ENCODE peak calls at places on chromosome 14, in eight cellular contexts. T, R, G, Q, C, J, K and P are unnamed samples.

GRCh38 chr14:77601846-77602609 is 14.4 kb downstream of the SPTLC2 start:
- DNase-seq in R (no peak), T (no peak), Q (no peak), J (no peak), K (no peak), C (peak), G (no peak), P (no peak)

GRCh38 chr14:103014466-103015319 is 42.7 kb downstream of the CDC42BPB start:
- DNase-seq in K (no peak), G (no peak), T (no peak), Q (no peak), J (peak), C (peak), R (no peak), P (no peak)

GRCh38 chr14:93299831-93300230 is 33.0 kb downstream of the BTBD7 start:
- DNase-seq in Q (no peak), J (no peak), T (no peak), R (no peak), G (no peak), K (peak), C (no peak), P (no peak)

GRCh38 chr14:75470238-75470797 is 42.5 kb downstream of the JDP2 start:
- DNase-seq in K (no peak), Q (no peak), C (no peak), T (no peak), J (peak), R (no peak), G (no peak), P (peak)

GRCh38 chr14:75229923-75230792 is 48.5 kb upstream of the FOS start:
- DNase-seq in K (peak), T (peak), G (no peak), Q (no peak), C (peak), J (no peak), R (no peak), P (peak)

GRCh38 chr14:74582910-74583581 is 29.0 kb downstream of the LTBP2 start:
- DNase-seq in G (no peak), C (no peak), Q (no peak), R (no peak), T (peak), J (no peak), K (no peak), P (no peak)

GRCh38 chr14:100616854-100617714 is 29.9 kb upstream of the BEGAIN start:
- DNase-seq in K (no peak), T (no peak), Q (no peak), J (no peak), R (no peak), G (no peak), C (no peak), P (no peak)

GRCh38 chr14:96949594-96949993 is 152.4 kb downstream of the VRK1 start:
- DNase-seq in T (no peak), Q (no peak), J (no peak), C (no peak), R (no peak), G (no peak), K (no peak), P (no peak)

GRCh38 chr14:61472025-61472672 is 150.8 kb downstream of the PRKCH start:
- DNase-seq in G (no peak), T (no peak), K (peak), J (no peak), Q (no peak), C (peak), R (no peak), P (no peak)

GRCh38 chr14:35632276-35633071 is 98.5 kb downstream of the INSM2 start:
- DNase-seq in R (no peak), J (no peak), Q (no peak), T (no peak), G (no peak), C (peak), K (no peak), P (no peak)

GRCh38 chr14:94598816-94599655 is 13.2 kb upstream of the SERPINA3 start:
- DNase-seq in T (peak), K (peak), Q (peak), C (peak), G (no peak), J (no peak), R (no peak), P (no peak)

GRCh38 chr14:98623806-98624430 is 648.1 kb downstream of the BCL11B start:
- DNase-seq in G (no peak), R (no peak), J (no peak), T (no peak), K (no peak), C (peak), Q (no peak), P (no peak)

GRCh38 chr14:56180754-56181542 is 62.7 kb downstream of the PELI2 start:
- DNase-seq in J (no peak), T (no peak), K (no peak), C (no peak), Q (no peak), G (no peak), R (no peak), P (no peak)

GRCh38 chr14:54603362-54603761 is 36.4 kb downstream of the SAMD4A start:
- DNase-seq in J (no peak), T (no peak), C (peak), G (no peak), K (no peak), Q (no peak), R (no peak), P (no peak)

GRCh38 chr14:101717663-101718490 is 43.6 kb upstream of the PPP2R5C start:
- DNase-seq in R (no peak), Q (no peak), T (no peak), G (no peak), K (no peak), C (no peak), J (no peak), P (no peak)

GRCh38 chr14:102490456-102490855 is 19.1 kb downstream of the ANKRD9 start:
- DNase-seq in T (no peak), R (no peak), G (no peak), K (peak), Q (no peak), C (no peak), J (no peak), P (no peak)

GRCh38 chr14:96582995-96583394 is 80.8 kb downstream of the PAPOLA start:
- DNase-seq in R (no peak), Q (no peak), C (no peak), G (no peak), T (no peak), K (no peak), J (peak), P (no peak)

GRCh38 chr14:101174522-101174838 is 271.0 kb upstream of the RTL1 start:
- DNase-seq in T (no peak), K (no peak), J (no peak), R (no peak), Q (no peak), G (no peak), C (no peak), P (no peak)

GRCh38 chr14:67526676-67527459 is 6.2 kb upstream of the PLEKHH1 start:
- DNase-seq in Q (no peak), R (peak), K (peak), T (peak), G (peak), J (peak), C (peak), P (peak)

GRCh38 chr14:73814158-73814557 is 37.5 kb upstream of the PTGR2 start:
- DNase-seq in J (no peak), R (no peak), T (no peak), C (no peak), Q (no peak), G (no peak), K (no peak), P (no peak)

GRCh38 chr14:69231486-69231885 is 28.5 kb upstream of the GALNT16 start:
- DNase-seq in K (no peak), C (no peak), Q (no peak), J (no peak), G (no peak), R (no peak), T (no peak), P (no peak)

GRCh38 chr14:25009891-25010290 is 40.1 kb downstream of the STXBP6 start:
- DNase-seq in T (no peak), R (no peak), Q (no peak), C (peak), G (no peak), J (no peak), K (peak), P (no peak)

DNA sequence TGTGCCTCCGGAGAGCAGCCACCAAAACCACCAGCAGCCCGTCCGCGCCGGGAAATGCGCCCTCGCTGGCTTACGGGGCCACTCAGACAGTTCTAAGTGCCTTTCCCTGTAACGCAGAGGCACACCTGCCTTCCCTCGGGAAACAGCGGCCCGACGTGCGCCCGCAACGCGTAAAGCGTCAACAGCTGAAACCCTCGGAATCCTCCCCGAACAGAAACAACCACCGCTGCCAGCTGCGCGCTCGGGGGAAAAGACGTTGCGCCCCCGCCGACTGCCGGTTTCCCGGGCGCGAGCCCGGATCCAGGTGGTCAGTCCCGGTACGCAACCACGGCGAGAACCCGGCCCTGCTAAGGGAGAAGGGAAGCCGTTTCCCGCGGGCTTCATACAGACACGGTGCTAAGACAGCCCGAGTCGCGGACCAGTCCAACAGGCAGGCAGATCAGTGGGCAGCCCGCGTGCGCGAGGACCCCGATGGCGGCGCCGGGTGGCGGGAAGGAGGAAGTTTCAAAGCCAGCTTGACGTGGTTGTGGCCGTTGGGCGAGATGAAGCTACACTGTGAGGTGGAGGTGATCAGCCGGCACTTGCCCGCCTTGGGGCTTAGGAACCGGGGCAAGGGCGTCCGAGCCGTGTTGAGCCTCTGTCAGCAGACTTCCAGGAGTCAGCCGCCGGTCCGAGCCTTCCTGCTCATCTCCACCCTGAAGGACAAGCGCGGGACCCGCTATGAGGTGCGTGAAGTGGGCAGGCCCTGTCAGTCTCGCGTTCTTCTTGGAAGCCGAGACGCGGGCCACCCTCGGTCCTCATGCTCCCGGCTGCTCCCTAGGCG is at the start of gene LRR1:
- DNase-seq in C (peak), R (peak), G (peak), T (peak), J (peak), Q (peak), K (peak), P (peak)
- TF ChIP-seq CTCF in C (no peak), R (no peak), G (no peak), T (no peak), J (no peak), Q (no peak), K (no peak), P (no peak)

GRCh38 chr14:53437858-53438257 is 284.7 kb upstream of the DDHD1 start:
- DNase-seq in R (no peak), K (no peak), C (no peak), T (no peak), Q (no peak), J (no peak), G (no peak), P (no peak)

GRCh38 chr14:53430870-53431269 is 277.7 kb upstream of the DDHD1 start:
- DNase-seq in J (no peak), C (peak), G (no peak), R (no peak), K (no peak), T (no peak), Q (no peak), P (no peak)

DNA sequence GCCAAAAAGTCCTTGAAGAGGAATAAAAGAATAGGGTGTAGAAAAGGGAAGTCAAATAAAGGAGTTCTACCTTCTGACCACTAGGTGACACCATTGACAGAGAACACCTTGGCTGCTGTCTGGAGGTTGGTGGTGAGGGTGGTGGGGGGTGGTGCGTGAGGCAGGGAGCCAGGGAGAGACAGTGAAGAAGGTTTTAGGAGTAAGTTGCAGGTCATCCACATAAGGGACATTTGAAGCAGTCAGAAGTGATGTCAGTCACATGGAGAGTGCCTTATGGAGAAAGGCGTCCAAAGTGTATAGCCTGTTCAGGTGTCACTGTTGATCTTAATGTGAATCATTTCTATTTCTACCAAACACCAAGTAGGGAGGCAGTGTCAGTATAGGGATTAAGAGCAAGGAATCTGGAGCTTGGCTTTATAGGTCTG is 279.3 kb upstream of the DDHD1 start:
- DNase-seq in Q (no peak), R (peak), J (peak), T (no peak), K (peak), G (peak), C (peak), P (peak)
- TF ChIP-seq CTCF in Q (peak), R (peak), J (peak), T (peak), K (peak), G (peak), C (peak), P (peak)

DNA sequence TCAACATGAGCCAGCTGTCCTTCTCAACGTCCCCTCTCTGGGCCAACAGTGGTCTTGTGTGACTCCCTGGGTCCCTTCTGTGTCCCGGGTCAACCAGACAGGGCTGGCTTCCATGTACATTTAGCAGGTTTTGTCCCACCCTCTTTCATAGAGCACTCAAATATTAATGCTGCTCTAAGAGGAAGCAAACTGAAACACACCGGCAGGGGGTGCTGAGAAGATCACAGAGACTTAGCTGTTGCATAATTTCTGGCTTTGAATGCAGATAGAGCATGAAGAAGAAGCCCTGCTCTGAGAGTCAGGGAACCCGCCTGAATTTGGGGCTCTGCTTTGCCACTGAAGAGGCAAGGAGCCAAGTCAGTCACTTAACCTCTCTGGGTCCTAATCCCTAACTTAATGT is 138.7 kb downstream of the ESRRB start:
- DNase-seq in C (no peak), R (no peak), G (no peak), K (no peak), T (no peak), Q (no peak), J (peak), P (peak)
- TF ChIP-seq CTCF in C (peak), R (no peak), G (no peak), K (no peak), T (no peak), Q (no peak), J (peak), P (peak)

DNA sequence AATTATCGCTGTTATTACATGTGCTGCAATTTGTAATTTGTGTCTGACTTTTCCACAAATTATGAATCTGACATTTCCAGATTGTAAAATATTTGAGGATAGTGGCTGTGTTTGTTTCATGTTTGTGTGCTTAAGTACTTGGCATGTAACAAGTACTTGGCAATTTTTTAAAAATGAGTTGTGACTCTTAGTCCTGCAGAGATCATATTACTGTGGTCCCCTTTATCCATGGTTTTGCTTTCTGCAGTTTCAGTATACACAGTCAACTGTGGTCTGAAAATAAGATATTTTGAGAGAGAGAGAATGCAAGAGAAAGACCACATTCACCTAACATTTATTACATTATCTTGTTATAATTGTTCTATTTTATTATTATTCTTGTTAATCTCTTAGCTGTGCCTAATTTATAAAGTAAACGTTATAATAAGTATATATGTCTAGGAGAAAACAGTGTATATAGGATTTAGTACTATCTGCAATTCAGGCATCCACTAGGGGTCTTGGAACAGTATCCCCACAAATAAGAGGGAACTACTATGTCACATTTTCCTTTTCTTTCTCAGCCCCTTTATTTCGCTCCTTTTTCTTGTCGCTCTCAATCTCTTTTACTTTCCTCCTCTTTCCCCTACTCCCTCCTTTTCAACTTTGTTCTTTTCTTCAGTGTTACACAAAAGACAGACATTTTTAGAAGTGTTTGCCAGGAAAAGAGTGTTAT is 176.1 kb downstream of the FUT8 start:
- DNase-seq in T (no peak), Q (no peak), R (no peak), K (no peak), C (peak), G (no peak), J (no peak), P (no peak)
- TF ChIP-seq CTCF in T (no peak), Q (peak), R (no peak), K (no peak), C (no peak), G (no peak), J (no peak), P (no peak)

DNA sequence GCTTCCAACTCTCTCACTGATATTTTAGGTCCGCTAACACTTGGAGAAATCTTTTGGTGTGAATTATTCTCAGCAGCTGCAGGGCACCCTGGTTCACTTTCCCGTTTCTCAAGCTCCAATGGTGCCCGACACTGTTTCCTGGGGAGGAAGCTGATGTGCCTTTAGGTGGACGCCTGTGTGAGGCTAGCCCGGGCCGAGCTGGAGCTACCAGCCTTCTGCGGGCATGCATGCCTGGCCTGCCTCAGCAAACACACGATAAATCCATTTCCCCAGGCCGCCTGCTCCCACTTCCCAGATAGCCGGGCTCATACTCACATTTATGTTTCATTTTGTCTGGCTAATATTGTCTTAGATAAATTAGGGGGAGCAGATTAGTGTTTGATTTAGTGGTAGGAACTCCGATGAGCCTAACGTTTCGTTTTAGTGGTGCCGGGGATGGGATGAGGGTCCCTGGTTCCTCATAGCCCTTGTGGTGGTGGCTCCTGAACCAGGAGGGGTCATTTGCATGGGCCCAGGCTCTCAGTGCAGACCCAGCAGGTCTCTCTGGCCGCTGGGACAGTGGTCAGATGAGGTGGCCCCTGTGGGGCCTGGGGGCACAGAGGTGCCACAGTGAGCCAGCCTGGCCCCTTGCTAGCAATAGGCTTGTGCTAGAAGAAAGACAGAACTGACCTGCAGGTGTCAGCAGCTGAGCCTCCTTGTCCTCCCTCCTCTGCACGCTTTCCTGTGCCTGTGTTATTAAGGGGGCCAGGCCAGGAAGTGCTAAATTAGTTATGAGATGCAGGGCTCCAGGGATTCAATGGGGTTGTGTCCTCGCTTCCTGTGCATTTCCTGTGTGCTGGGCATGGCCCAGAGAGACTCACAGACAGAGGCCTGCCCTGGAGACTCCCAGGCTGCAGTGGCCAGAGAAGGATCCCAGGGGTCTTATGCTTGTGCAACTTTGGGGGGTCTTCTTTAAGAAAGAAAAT is 88.3 kb downstream of the KIF26A start:
- DNase-seq in K (no peak), Q (no peak), T (peak), C (no peak), J (no peak), R (peak), G (no peak), P (no peak)
- TF ChIP-seq CTCF in K (no peak), Q (no peak), T (no peak), C (no peak), J (no peak), R (no peak), G (no peak), P (no peak)

GRCh38 chr14:52443506-52443905 is 108.8 kb downstream of the TXNDC16 start:
- DNase-seq in R (no peak), J (no peak), T (no peak), G (no peak), K (no peak), Q (no peak), C (no peak), P (no peak)

GRCh38 chr14:52442602-52443001 is 109.7 kb downstream of the TXNDC16 start:
- DNase-seq in K (no peak), R (no peak), G (no peak), J (no peak), Q (no peak), T (no peak), C (no peak), P (no peak)

GRCh38 chr14:52447236-52447635 is 105.1 kb downstream of the TXNDC16 start:
- DNase-seq in J (no peak), G (no peak), T (no peak), R (no peak), K (no peak), C (no peak), Q (no peak), P (no peak)

DNA sequence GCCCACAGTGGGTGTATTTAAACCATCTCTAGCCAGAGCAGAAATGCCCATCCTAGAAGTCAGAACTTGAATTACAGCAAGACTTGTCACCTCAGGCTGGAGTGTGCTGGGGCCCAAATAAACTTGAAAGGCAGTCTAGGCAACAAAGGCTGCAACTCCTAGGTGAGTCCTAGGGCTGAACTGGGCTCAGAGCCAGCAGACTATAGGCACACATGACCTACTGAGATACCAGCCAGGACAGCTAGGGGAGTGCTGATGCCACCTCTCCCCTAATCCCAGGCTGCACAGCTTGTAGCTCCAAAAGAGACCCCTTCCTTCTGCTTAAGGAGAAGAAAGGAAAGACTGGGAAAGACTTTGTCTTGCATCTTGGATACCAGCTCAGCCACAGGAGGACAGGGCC is 106.0 kb downstream of the TXNDC16 start:
- DNase-seq in J (no peak), Q (no peak), R (no peak), G (no peak), C (no peak), K (peak), T (no peak), P (no peak)
- TF ChIP-seq CTCF in J (no peak), Q (no peak), R (no peak), G (no peak), C (no peak), K (no peak), T (no peak), P (no peak)

GRCh38 chr14:26394114-26394855 is 203.5 kb downstream of the NOVA1 start:
- DNase-seq in Q (no peak), J (no peak), R (no peak), C (peak), T (no peak), K (no peak), G (no peak), P (no peak)
- TF ChIP-seq CTCF in Q (peak), J (no peak), R (no peak), C (peak), T (no peak), K (peak), G (no peak), P (no peak)